ENCODE peak calls at places on chromosomes 2 and 18, in nine cellular contexts. One of them, this sample, is unnamed.

GRCh38 chr2:236359426-236359825 is 95.2 kb upstream of the ASB18 start:
- DNase-seq in OCI-LY7: no peak
- DNase-seq in pancreas: no peak
- DNase-seq in fibroblast of villous mesenchyme: no peak
- DNase-seq in esophagus muscularis mucosa: peak
- DNase-seq in heart right ventricle: no peak
- DNase-seq in GM23338: no peak
- DNase-seq in left lung: no peak
- DNase-seq in brain microvascular endothelial cell: no peak
- DNase-seq in this sample: no peak

GRCh38 chr2:11466307-11467125 is 555 bp upstream of the E2F6 start:
- DNase-seq in OCI-LY7: peak
- DNase-seq in pancreas: no peak
- DNase-seq in fibroblast of villous mesenchyme: no peak
- DNase-seq in esophagus muscularis mucosa: no peak
- DNase-seq in heart right ventricle: peak
- DNase-seq in GM23338: no peak
- DNase-seq in left lung: no peak
- DNase-seq in brain microvascular endothelial cell: no peak
- DNase-seq in this sample: no peak

GRCh38 chr2:187580462-187581124 is 26.4 kb upstream of the TFPI start:
- DNase-seq in OCI-LY7: peak
- DNase-seq in pancreas: no peak
- DNase-seq in fibroblast of villous mesenchyme: peak
- DNase-seq in esophagus muscularis mucosa: no peak
- DNase-seq in heart right ventricle: no peak
- DNase-seq in GM23338: peak
- DNase-seq in left lung: no peak
- DNase-seq in brain microvascular endothelial cell: no peak
- DNase-seq in this sample: peak

GRCh38 chr2:46145840-46146239 is 151.4 kb upstream of the EPAS1 start:
- DNase-seq in OCI-LY7: no peak
- DNase-seq in pancreas: no peak
- DNase-seq in fibroblast of villous mesenchyme: no peak
- DNase-seq in esophagus muscularis mucosa: no peak
- DNase-seq in heart right ventricle: no peak
- DNase-seq in GM23338: no peak
- DNase-seq in left lung: no peak
- DNase-seq in brain microvascular endothelial cell: no peak
- DNase-seq in this sample: no peak

GRCh38 chr2:158618859-158619490 is 162.2 kb downstream of the PKP4 start:
- DNase-seq in OCI-LY7: no peak
- DNase-seq in pancreas: no peak
- DNase-seq in fibroblast of villous mesenchyme: no peak
- DNase-seq in esophagus muscularis mucosa: no peak
- DNase-seq in heart right ventricle: no peak
- DNase-seq in GM23338: peak
- DNase-seq in left lung: no peak
- DNase-seq in brain microvascular endothelial cell: no peak
- DNase-seq in this sample: peak

GRCh38 chr2:218257390-218257981 is 3.3 kb upstream of the GPBAR1 start:
- DNase-seq in OCI-LY7: peak
- DNase-seq in pancreas: peak
- DNase-seq in fibroblast of villous mesenchyme: no peak
- DNase-seq in esophagus muscularis mucosa: no peak
- DNase-seq in heart right ventricle: no peak
- DNase-seq in GM23338: peak
- DNase-seq in left lung: no peak
- DNase-seq in brain microvascular endothelial cell: no peak
- DNase-seq in this sample: peak

GRCh38 chr2:191942114-191943103 is 95.5 kb upstream of the CAVIN2 start:
- DNase-seq in OCI-LY7: no peak
- DNase-seq in pancreas: no peak
- DNase-seq in fibroblast of villous mesenchyme: peak
- DNase-seq in esophagus muscularis mucosa: no peak
- DNase-seq in heart right ventricle: no peak
- DNase-seq in GM23338: no peak
- DNase-seq in left lung: no peak
- DNase-seq in brain microvascular endothelial cell: no peak
- DNase-seq in this sample: peak

GRCh38 chr2:146990311-146990781 is 854.5 kb upstream of the ACVR2A start:
- DNase-seq in OCI-LY7: no peak
- DNase-seq in pancreas: no peak
- DNase-seq in fibroblast of villous mesenchyme: peak
- DNase-seq in esophagus muscularis mucosa: no peak
- DNase-seq in heart right ventricle: no peak
- DNase-seq in GM23338: no peak
- DNase-seq in left lung: no peak
- DNase-seq in brain microvascular endothelial cell: no peak
- DNase-seq in this sample: peak

GRCh38 chr18:13302611-13303267 is 84.2 kb downstream of the LDLRAD4 start:
- DNase-seq in OCI-LY7: no peak
- DNase-seq in pancreas: peak
- DNase-seq in fibroblast of villous mesenchyme: no peak
- DNase-seq in esophagus muscularis mucosa: no peak
- DNase-seq in heart right ventricle: no peak
- DNase-seq in GM23338: no peak
- DNase-seq in left lung: no peak
- DNase-seq in brain microvascular endothelial cell: no peak
- DNase-seq in this sample: no peak

GRCh38 chr18:28108801-28109200 is 68.1 kb downstream of the CDH2 start:
- DNase-seq in OCI-LY7: peak
- DNase-seq in pancreas: no peak
- DNase-seq in fibroblast of villous mesenchyme: no peak
- DNase-seq in esophagus muscularis mucosa: no peak
- DNase-seq in heart right ventricle: no peak
- DNase-seq in GM23338: no peak
- DNase-seq in left lung: no peak
- DNase-seq in brain microvascular endothelial cell: no peak
- DNase-seq in this sample: peak
- TF ChIP-seq CTCF in OCI-LY7: peak
- TF ChIP-seq CTCF in pancreas: no peak
- TF ChIP-seq CTCF in fibroblast of villous mesenchyme: no peak
- TF ChIP-seq CTCF in esophagus muscularis mucosa: no peak
- TF ChIP-seq CTCF in heart right ventricle: no peak
- TF ChIP-seq CTCF in GM23338: peak
- TF ChIP-seq CTCF in left lung: no peak
- TF ChIP-seq CTCF in brain microvascular endothelial cell: no peak
- TF ChIP-seq CTCF in this sample: peak

GRCh38 chr2:47535073-47535472 is 132.1 kb downstream of the MSH2 start:
- DNase-seq in OCI-LY7: no peak
- DNase-seq in pancreas: no peak
- DNase-seq in fibroblast of villous mesenchyme: no peak
- DNase-seq in esophagus muscularis mucosa: no peak
- DNase-seq in heart right ventricle: no peak
- DNase-seq in GM23338: no peak
- DNase-seq in left lung: no peak
- DNase-seq in brain microvascular endothelial cell: no peak
- DNase-seq in this sample: no peak

GRCh38 chr2:47536696-47537095 is 133.7 kb downstream of the MSH2 start:
- DNase-seq in OCI-LY7: no peak
- DNase-seq in pancreas: no peak
- DNase-seq in fibroblast of villous mesenchyme: peak
- DNase-seq in esophagus muscularis mucosa: no peak
- DNase-seq in heart right ventricle: no peak
- DNase-seq in GM23338: no peak
- DNase-seq in left lung: no peak
- DNase-seq in brain microvascular endothelial cell: no peak
- DNase-seq in this sample: no peak

GRCh38 chr2:47535991-47536390 is 133.0 kb downstream of the MSH2 start:
- DNase-seq in OCI-LY7: no peak
- DNase-seq in pancreas: no peak
- DNase-seq in fibroblast of villous mesenchyme: no peak
- DNase-seq in esophagus muscularis mucosa: no peak
- DNase-seq in heart right ventricle: no peak
- DNase-seq in GM23338: no peak
- DNase-seq in left lung: no peak
- DNase-seq in brain microvascular endothelial cell: peak
- DNase-seq in this sample: peak

GRCh38 chr2:47531378-47532042 is 128.6 kb downstream of the MSH2 start:
- DNase-seq in OCI-LY7: no peak
- DNase-seq in pancreas: no peak
- DNase-seq in fibroblast of villous mesenchyme: no peak
- DNase-seq in esophagus muscularis mucosa: no peak
- DNase-seq in heart right ventricle: no peak
- DNase-seq in GM23338: no peak
- DNase-seq in left lung: no peak
- DNase-seq in brain microvascular endothelial cell: no peak
- DNase-seq in this sample: no peak

DNA sequence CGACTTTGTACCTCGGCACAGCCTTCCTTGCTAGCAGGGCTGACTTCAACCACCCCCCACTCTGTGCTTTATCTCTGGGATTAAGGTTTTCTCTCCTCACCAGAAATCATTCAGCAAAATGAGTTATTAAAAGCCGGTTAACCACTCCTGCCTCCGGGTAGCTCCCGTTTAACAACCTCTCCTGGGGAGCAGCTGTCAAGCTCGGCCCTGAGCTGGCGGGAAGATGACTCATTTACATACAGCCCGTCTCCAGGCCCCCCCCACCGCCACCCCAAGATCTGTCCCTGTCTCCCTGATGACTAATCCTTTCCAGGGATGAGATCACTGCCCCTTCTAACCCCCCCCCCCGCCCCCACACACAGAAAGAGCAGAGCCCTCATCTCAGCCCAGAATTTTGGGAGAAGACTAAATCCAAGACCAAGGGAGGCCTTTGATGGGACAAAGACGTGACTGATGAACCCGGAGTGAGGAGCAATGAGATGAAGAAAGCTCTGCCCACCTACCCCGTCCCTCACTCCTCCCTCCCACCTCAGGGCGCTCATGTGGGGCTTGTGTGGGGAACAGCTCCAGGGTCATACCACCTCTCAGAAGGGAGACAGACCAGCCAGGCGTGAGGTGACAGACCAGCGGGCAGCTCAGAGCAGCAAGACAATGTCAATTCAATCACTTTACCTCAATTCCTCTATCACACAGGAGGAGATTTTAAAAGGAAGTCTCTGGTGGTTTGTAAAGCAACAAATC is 131.4 kb downstream of the MSH2 start:
- DNase-seq in OCI-LY7: no peak
- DNase-seq in pancreas: no peak
- DNase-seq in fibroblast of villous mesenchyme: peak
- DNase-seq in esophagus muscularis mucosa: no peak
- DNase-seq in heart right ventricle: no peak
- DNase-seq in GM23338: no peak
- DNase-seq in left lung: no peak
- DNase-seq in brain microvascular endothelial cell: peak
- DNase-seq in this sample: peak
- H3K4me3 ChIP-seq in OCI-LY7: no peak
- H3K4me3 ChIP-seq in pancreas: no peak
- H3K4me3 ChIP-seq in fibroblast of villous mesenchyme: no peak
- H3K4me3 ChIP-seq in esophagus muscularis mucosa: no peak
- H3K4me3 ChIP-seq in heart right ventricle: no peak
- H3K4me3 ChIP-seq in GM23338: no peak
- H3K4me3 ChIP-seq in left lung: no peak
- H3K4me3 ChIP-seq in brain microvascular endothelial cell: no peak
- H3K4me3 ChIP-seq in this sample: no peak

GRCh38 chr2:235295831-235296230 is 198.0 kb upstream of the AGAP1 start:
- DNase-seq in OCI-LY7: no peak
- DNase-seq in pancreas: no peak
- DNase-seq in fibroblast of villous mesenchyme: no peak
- DNase-seq in esophagus muscularis mucosa: no peak
- DNase-seq in heart right ventricle: no peak
- DNase-seq in GM23338: no peak
- DNase-seq in left lung: no peak
- DNase-seq in brain microvascular endothelial cell: no peak
- DNase-seq in this sample: no peak

GRCh38 chr2:235301202-235302076 is 192.4 kb upstream of the AGAP1 start:
- DNase-seq in OCI-LY7: no peak
- DNase-seq in pancreas: no peak
- DNase-seq in fibroblast of villous mesenchyme: no peak
- DNase-seq in esophagus muscularis mucosa: peak
- DNase-seq in heart right ventricle: no peak
- DNase-seq in GM23338: no peak
- DNase-seq in left lung: no peak
- DNase-seq in brain microvascular endothelial cell: no peak
- DNase-seq in this sample: no peak

GRCh38 chr2:235302263-235302662 is 191.6 kb upstream of the AGAP1 start:
- DNase-seq in OCI-LY7: no peak
- DNase-seq in pancreas: no peak
- DNase-seq in fibroblast of villous mesenchyme: no peak
- DNase-seq in esophagus muscularis mucosa: no peak
- DNase-seq in heart right ventricle: no peak
- DNase-seq in GM23338: no peak
- DNase-seq in left lung: no peak
- DNase-seq in brain microvascular endothelial cell: no peak
- DNase-seq in this sample: no peak

GRCh38 chr2:235303499-235304291 is 190.1 kb upstream of the AGAP1 start:
- DNase-seq in OCI-LY7: no peak
- DNase-seq in pancreas: no peak
- DNase-seq in fibroblast of villous mesenchyme: no peak
- DNase-seq in esophagus muscularis mucosa: peak
- DNase-seq in heart right ventricle: no peak
- DNase-seq in GM23338: peak
- DNase-seq in left lung: no peak
- DNase-seq in brain microvascular endothelial cell: no peak
- DNase-seq in this sample: no peak

DNA sequence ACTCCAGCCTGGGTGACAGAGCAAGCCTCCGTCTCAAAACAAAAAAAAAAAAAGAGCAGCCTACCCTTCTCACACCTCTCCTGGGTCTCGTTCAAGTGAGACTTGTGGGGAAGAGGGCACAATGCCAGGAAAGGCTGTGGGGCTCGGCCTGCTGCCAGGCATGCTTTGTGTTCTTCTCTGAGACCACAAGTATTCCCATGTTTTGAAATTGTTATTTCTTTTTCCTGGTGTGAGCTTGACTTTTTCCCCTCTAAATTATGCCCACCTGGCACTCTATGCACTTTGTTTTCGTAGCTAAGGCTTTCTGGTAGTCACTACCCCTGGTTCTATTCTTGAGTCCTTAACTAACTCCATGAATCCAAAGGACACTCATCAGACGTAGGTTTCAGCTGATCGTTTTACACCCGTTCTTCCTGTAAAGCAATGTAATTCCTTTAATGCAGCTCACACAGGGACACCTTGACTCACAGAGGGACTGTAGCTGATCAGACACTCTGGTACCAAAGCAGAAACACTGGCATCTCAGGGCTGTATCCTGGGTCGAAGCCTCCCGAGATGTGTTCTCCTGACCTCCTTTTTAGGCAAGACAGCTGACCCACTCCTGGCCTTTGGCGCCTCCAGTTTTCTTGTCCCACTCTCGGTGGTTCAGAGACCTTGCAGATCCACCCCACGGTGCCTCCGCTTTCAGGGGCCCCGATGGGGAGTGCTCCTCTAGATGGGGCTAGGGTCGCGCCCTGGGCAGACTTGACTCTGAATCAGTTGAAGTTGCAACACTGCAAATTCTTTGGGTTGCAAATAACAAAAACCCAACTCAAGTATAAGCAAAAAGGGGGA is 193.3 kb upstream of the AGAP1 start:
- DNase-seq in OCI-LY7: no peak
- DNase-seq in pancreas: no peak
- DNase-seq in fibroblast of villous mesenchyme: peak
- DNase-seq in esophagus muscularis mucosa: no peak
- DNase-seq in heart right ventricle: peak
- DNase-seq in GM23338: no peak
- DNase-seq in left lung: no peak
- DNase-seq in brain microvascular endothelial cell: peak
- DNase-seq in this sample: peak
- TF ChIP-seq CTCF in OCI-LY7: no peak
- TF ChIP-seq CTCF in pancreas: no peak
- TF ChIP-seq CTCF in fibroblast of villous mesenchyme: no peak
- TF ChIP-seq CTCF in esophagus muscularis mucosa: no peak
- TF ChIP-seq CTCF in heart right ventricle: no peak
- TF ChIP-seq CTCF in GM23338: peak
- TF ChIP-seq CTCF in left lung: no peak
- TF ChIP-seq CTCF in brain microvascular endothelial cell: no peak
- TF ChIP-seq CTCF in this sample: no peak

GRCh38 chr2:132540166-132540565 is 123.6 kb downstream of the GPR39 start:
- DNase-seq in OCI-LY7: no peak
- DNase-seq in pancreas: no peak
- DNase-seq in fibroblast of villous mesenchyme: no peak
- DNase-seq in esophagus muscularis mucosa: no peak
- DNase-seq in heart right ventricle: no peak
- DNase-seq in GM23338: no peak
- DNase-seq in left lung: no peak
- DNase-seq in brain microvascular endothelial cell: no peak
- DNase-seq in this sample: no peak
- H3K4me3 ChIP-seq in OCI-LY7: no peak
- H3K4me3 ChIP-seq in pancreas: no peak
- H3K4me3 ChIP-seq in fibroblast of villous mesenchyme: no peak
- H3K4me3 ChIP-seq in esophagus muscularis mucosa: no peak
- H3K4me3 ChIP-seq in heart right ventricle: no peak
- H3K4me3 ChIP-seq in GM23338: no peak
- H3K4me3 ChIP-seq in left lung: no peak
- H3K4me3 ChIP-seq in brain microvascular endothelial cell: no peak
- H3K4me3 ChIP-seq in this sample: no peak

This sample was measured in choroid plexus epithelial cell.